ENCODE peak calls at places on chromosomes 11 and 22, in nine cellular contexts. X, E, W, O, T, M, G, Y and A are unnamed samples.

GRCh38 chr22:49513358-49513851 is 314.3 kb downstream of the BRD1 start:
- DNase-seq in Y (no peak), W (no peak), M (no peak), X (no peak), O (no peak), T (no peak), G (no peak), E (no peak), A (no peak)

GRCh38 chr11:70711095-70711910 is 313.0 kb downstream of the CTTN start:
- DNase-seq in Y (no peak), T (no peak), W (no peak), O (no peak), X (no peak), G (no peak), M (no peak), E (no peak), A (no peak)

GRCh38 chr22:46072981-46073682 is 77.2 kb upstream of the PPARA start:
- DNase-seq in Y (no peak), O (no peak), T (no peak), E (no peak), G (no peak), X (no peak), W (no peak), M (peak), A (peak)

GRCh38 chr22:30943368-30943767 is 25.2 kb downstream of the MORC2 start:
- DNase-seq in M (no peak), Y (no peak), T (no peak), W (peak), O (no peak), G (no peak), E (no peak), X (no peak), A (no peak)

GRCh38 chr22:28148816-28149465 is 229.9 kb upstream of the PITPNB start:
- DNase-seq in M (no peak), T (no peak), X (no peak), G (peak), E (no peak), Y (no peak), W (no peak), O (no peak), A (no peak)

GRCh38 chr11:134036484-134037092 is 32.3 kb upstream of the JAM3 start:
- DNase-seq in T (no peak), X (no peak), Y (no peak), W (no peak), M (no peak), E (no peak), G (no peak), O (no peak), A (no peak)

GRCh38 chr11:128318856-128319474 is 268.4 kb downstream of the ETS1 start:
- DNase-seq in T (no peak), X (no peak), Y (no peak), W (peak), G (peak), E (no peak), O (no peak), M (no peak), A (no peak)

GRCh38 chr11:8871283-8871775 is 39.7 kb upstream of the AKIP1 start:
- DNase-seq in W (no peak), G (peak), X (peak), O (peak), Y (no peak), E (no peak), T (peak), M (no peak), A (peak)

GRCh38 chr11:113048820-113049555 is 87.8 kb downstream of the NCAM1 start:
- DNase-seq in T (no peak), W (no peak), E (no peak), M (no peak), Y (no peak), G (peak), O (no peak), X (no peak), A (no peak)

GRCh38 chr22:49196046-49196511 is 631.6 kb downstream of the BRD1 start:
- DNase-seq in X (no peak), Y (no peak), G (no peak), M (no peak), T (no peak), O (no peak), E (no peak), W (no peak), A (no peak)

GRCh38 chr11:6606471-6607189 is 3.1 kb downstream of the ILK start:
- DNase-seq in M (peak), Y (peak), E (no peak), G (peak), T (peak), O (peak), X (peak), W (peak), A (peak)

GRCh38 chr11:19018901-19019300 is 41.6 kb downstream of the MRGPRX2 start:
- DNase-seq in T (no peak), Y (no peak), E (no peak), O (no peak), G (peak), W (no peak), X (no peak), M (peak), A (no peak)

GRCh38 chr22:44590291-44590690 is 92.3 kb upstream of the RTL6 start:
- DNase-seq in G (no peak), M (no peak), W (no peak), O (no peak), T (no peak), X (no peak), Y (no peak), E (no peak), A (no peak)

GRCh38 chr22:43829904-43830851 is 18.1 kb upstream of the EFCAB6 start:
- DNase-seq in W (no peak), T (no peak), E (no peak), M (no peak), G (no peak), Y (no peak), X (no peak), O (no peak), A (peak)